ENCODE peak calls at places on chromosomes 5 and 9, in four cellular contexts. One of them, this sample, is unnamed.

GRCh38 chr5:37665889-37666288 is 174.0 kb downstream of the GDNF start:
- DNase-seq in cerebellar cortex: no peak
- DNase-seq in left ventricle myocardium inferior: peak; percentile 67
- DNase-seq in osteocyte: no peak
- DNase-seq in this sample: no peak

GRCh38 chr9:89975024-89975423 is 370.2 kb downstream of the GADD45G start:
- DNase-seq in cerebellar cortex: no peak
- DNase-seq in left ventricle myocardium inferior: no peak
- DNase-seq in osteocyte: no peak
- DNase-seq in this sample: no peak

GRCh38 chr9:113361304-113362018 is 12.1 kb downstream of the BSPRY start:
- DNase-seq in osteocyte: no peak
- DNase-seq in left ventricle myocardium inferior: no peak
- DNase-seq in cerebellar cortex: no peak
- DNase-seq in this sample: no peak

GRCh38 chr9:114092336-114092735 is 6.8 kb downstream of the KIF12 start:
- DNase-seq in left ventricle myocardium inferior: no peak
- DNase-seq in cerebellar cortex: no peak
- DNase-seq in osteocyte: no peak
- DNase-seq in this sample: no peak

GRCh38 chr5:43017438-43017820 is 22.7 kb downstream of the ANXA2R start:
- DNase-seq in cerebellar cortex: no peak
- DNase-seq in osteocyte: no peak
- DNase-seq in left ventricle myocardium inferior: no peak
- DNase-seq in this sample: no peak

GRCh38 chr5:91264311-91265051 is 118.6 kb downstream of the ARRDC3 start:
- DNase-seq in cerebellar cortex: no peak
- DNase-seq in left ventricle myocardium inferior: no peak
- DNase-seq in osteocyte: no peak
- DNase-seq in this sample: no peak

GRCh38 chr5:150612405-150612804 is 28.1 kb upstream of the SYNPO start:
- DNase-seq in cerebellar cortex: no peak
- DNase-seq in osteocyte: no peak
- DNase-seq in left ventricle myocardium inferior: no peak
- DNase-seq in this sample: no peak

GRCh38 chr9:80501635-80502034 is 929.9 kb downstream of the TLE4 start:
- DNase-seq in left ventricle myocardium inferior: no peak
- DNase-seq in cerebellar cortex: no peak
- DNase-seq in osteocyte: no peak
- DNase-seq in this sample: no peak

GRCh38 chr9:27162045-27162444 is 53.0 kb downstream of the TEK start:
- DNase-seq in left ventricle myocardium inferior: no peak
- DNase-seq in osteocyte: no peak
- DNase-seq in cerebellar cortex: no peak
- DNase-seq in this sample: no peak

GRCh38 chr5:74017786-74018211 is 391.8 kb downstream of the ARHGEF28 start:
- DNase-seq in cerebellar cortex: peak; percentile 12
- DNase-seq in osteocyte: no peak
- DNase-seq in left ventricle myocardium inferior: no peak
- DNase-seq in this sample: no peak

GRCh38 chr9:137454145-137454505 is 5.0 kb downstream of the NSMF start:
- DNase-seq in osteocyte: no peak
- DNase-seq in cerebellar cortex: no peak
- DNase-seq in left ventricle myocardium inferior: peak; percentile 61
- DNase-seq in this sample: no peak

GRCh38 chr5:133891390-133891789 is 77.0 kb downstream of the C5orf15 start:
- DNase-seq in cerebellar cortex: no peak
- DNase-seq in left ventricle myocardium inferior: no peak
- DNase-seq in osteocyte: no peak
- DNase-seq in this sample: no peak

GRCh38 chr9:133769511-133770075 is 31.4 kb upstream of the SARDH start:
- DNase-seq in cerebellar cortex: no peak
- DNase-seq in osteocyte: peak; percentile 83
- DNase-seq in left ventricle myocardium inferior: no peak
- DNase-seq in this sample: no peak

GRCh38 chr5:169701910-169702451 is 64.9 kb downstream of the DOCK2 start:
- DNase-seq in osteocyte: no peak
- DNase-seq in left ventricle myocardium inferior: no peak
- DNase-seq in cerebellar cortex: peak; percentile 11
- DNase-seq in this sample: no peak

GRCh38 chr9:124133752-124134151 is 122.2 kb downstream of the LHX2 start:
- DNase-seq in left ventricle myocardium inferior: no peak
- DNase-seq in cerebellar cortex: peak; percentile 35
- DNase-seq in osteocyte: no peak
- DNase-seq in this sample: no peak

GRCh38 chr5:126234563-126235195 is 188.5 kb upstream of the GRAMD2B start:
- DNase-seq in cerebellar cortex: peak; percentile 38
- DNase-seq in osteocyte: no peak
- DNase-seq in left ventricle myocardium inferior: no peak
- DNase-seq in this sample: peak; percentile 14

GRCh38 chr5:151751091-151751490 is 7.3 kb downstream of the ATOX1 start:
- DNase-seq in cerebellar cortex: no peak
- DNase-seq in osteocyte: no peak
- DNase-seq in left ventricle myocardium inferior: no peak
- DNase-seq in this sample: no peak

GRCh38 chr9:137236238-137236935 is 4.7 kb upstream of the TUBB4B start:
- DNase-seq in cerebellar cortex: peak; percentile 77
- DNase-seq in left ventricle myocardium inferior: peak; percentile 87
- DNase-seq in osteocyte: peak; percentile 94
- DNase-seq in this sample: no peak

GRCh38 chr5:149217096-149217801 is 54.4 kb upstream of the AFAP1L1 start:
- DNase-seq in cerebellar cortex: peak; percentile 96
- DNase-seq in left ventricle myocardium inferior: peak; percentile 52
- DNase-seq in osteocyte: no peak
- DNase-seq in this sample: no peak

GRCh38 chr5:90227688-90228087 is 181.9 kb downstream of the CETN3 start:
- DNase-seq in left ventricle myocardium inferior: no peak
- DNase-seq in osteocyte: no peak
- DNase-seq in cerebellar cortex: no peak
- DNase-seq in this sample: no peak

GRCh38 chr5:1698589-1699316 is 100.9 kb downstream of the MRPL36 start:
- DNase-seq in osteocyte: no peak
- DNase-seq in cerebellar cortex: no peak
- DNase-seq in left ventricle myocardium inferior: no peak
- DNase-seq in this sample: no peak

GRCh38 chr9:96067004-96067403 is 191.5 kb downstream of the ERCC6L2 start:
- DNase-seq in cerebellar cortex: no peak
- DNase-seq in left ventricle myocardium inferior: peak; percentile 45
- DNase-seq in osteocyte: no peak
- DNase-seq in this sample: no peak

GRCh38 chr9:37963936-37964739 is 60.2 kb upstream of the SLC25A51 start:
- DNase-seq in osteocyte: no peak
- DNase-seq in cerebellar cortex: no peak
- DNase-seq in left ventricle myocardium inferior: no peak
- DNase-seq in this sample: peak; percentile 91

GRCh38 chr5:155960177-155960576 is 366.8 kb upstream of the SGCD start:
- DNase-seq in cerebellar cortex: no peak
- DNase-seq in left ventricle myocardium inferior: no peak
- DNase-seq in osteocyte: no peak
- DNase-seq in this sample: no peak

This sample was measured in non-pigmented ciliary epithelial cell.